ENCODE peak calls at places on chromosomes 5 and 9, in five cellular contexts. R is mammary epithelial cell, C is H9, S is fibroblast of pulmonary artery, Y is GM10248. M is an unnamed sample.

GRCh38 chr5:178965465-178966055 is 24.6 kb downstream of the ZNF454 start:
- DNase-seq in R (no peak), Y (no peak), C (no peak), S (no peak), M (no peak)

GRCh38 chr5:80713640-80714039 is 58.9 kb upstream of the DHFR start:
- DNase-seq in R (no peak), S (no peak), C (no peak), Y (no peak), M (no peak)

GRCh38 chr9:136023401-136024225 is 62.4 kb upstream of the UBAC1 start:
- DNase-seq in R (peak), S (peak), C (peak), Y (no peak), M (no peak)

GRCh38 chr9:107487521-107488399 is 1.8 kb downstream of the KLF4 start:
- DNase-seq in S (peak), C (peak), R (no peak), Y (peak), M (peak)

GRCh38 chr9:80560976-80561375 is 989.2 kb downstream of the TLE4 start:
- DNase-seq in Y (no peak), C (no peak), S (no peak), R (peak), M (no peak)

GRCh38 chr9:27572036-27572435 is 1.2 kb downstream of the C9orf72 start:
- DNase-seq in S (no peak), R (no peak), C (no peak), Y (no peak), M (no peak)

GRCh38 chr5:154191467-154192261 is 1.1 kb downstream of the GALNT10 start:
- DNase-seq in C (no peak), S (peak), Y (no peak), R (no peak), M (no peak)

GRCh38 chr9:70579686-70580085 is 165.2 kb upstream of the KLF9 start:
- DNase-seq in S (no peak), R (no peak), Y (no peak), C (no peak), M (no peak)

GRCh38 chr5:123099514-123100151 is 10.6 kb downstream of the PRDM6 start:
- DNase-seq in R (no peak), Y (no peak), S (no peak), C (peak), M (peak)

GRCh38 chr5:88889165-88890069 is 6.4 kb upstream of the MEF2C start:
- DNase-seq in Y (peak), C (peak), S (peak), R (no peak), M (peak)

GRCh38 chr5:151904127-151904526 is 20.5 kb downstream of the GLRA1 start:
- DNase-seq in R (no peak), C (no peak), S (no peak), Y (no peak), M (no peak)

GRCh38 chr9:117775576-117775975 is 71.4 kb downstream of the TLR4 start:
- DNase-seq in Y (no peak), R (no peak), C (no peak), S (no peak), M (no peak)

GRCh38 chr5:143187495-143187894 is 216.0 kb downstream of the NR3C1 start:
- DNase-seq in Y (no peak), S (no peak), R (peak), C (no peak), M (no peak)

GRCh38 chr9:36878986-36879982 is 154.8 kb downstream of the PAX5 start:
- DNase-seq in Y (peak), S (no peak), C (no peak), R (no peak), M (peak)

GRCh38 chr5:39352170-39352569 is 12.1 kb downstream of the C9 start:
- DNase-seq in C (no peak), R (no peak), S (no peak), Y (no peak), M (no peak)

GRCh38 chr5:61023131-61023530 is 78.1 kb downstream of the NDUFAF2 start:
- DNase-seq in S (peak), Y (no peak), R (no peak), C (no peak), M (no peak)

GRCh38 chr9:134592018-134592818 is 49.4 kb upstream of the COL5A1 start:
- DNase-seq in Y (no peak), C (no peak), S (peak), R (no peak), M (no peak)

GRCh38 chr5:38321978-38322377 is 63.6 kb downstream of the EGFLAM start:
- DNase-seq in S (no peak), Y (no peak), C (no peak), R (no peak), M (no peak)
- TF ChIP-seq CTCF in S (no peak), Y (no peak), C (no peak), R (no peak), M (no peak)

GRCh38 chr9:14031015-14031414 is 282.9 kb downstream of the NFIB start:
- DNase-seq in C (peak), R (no peak), Y (no peak), S (peak), M (no peak)
- TF ChIP-seq CTCF in C (peak), R (no peak), Y (no peak), S (peak), M (no peak)

GRCh38 chr5:138979684-138980275 is 104.6 kb upstream of the LRRTM2 start:
- DNase-seq in R (no peak), S (no peak), Y (no peak), C (peak), M (no peak)
- TF ChIP-seq CTCF in R (no peak), S (no peak), Y (no peak), C (no peak), M (no peak)

DNA sequence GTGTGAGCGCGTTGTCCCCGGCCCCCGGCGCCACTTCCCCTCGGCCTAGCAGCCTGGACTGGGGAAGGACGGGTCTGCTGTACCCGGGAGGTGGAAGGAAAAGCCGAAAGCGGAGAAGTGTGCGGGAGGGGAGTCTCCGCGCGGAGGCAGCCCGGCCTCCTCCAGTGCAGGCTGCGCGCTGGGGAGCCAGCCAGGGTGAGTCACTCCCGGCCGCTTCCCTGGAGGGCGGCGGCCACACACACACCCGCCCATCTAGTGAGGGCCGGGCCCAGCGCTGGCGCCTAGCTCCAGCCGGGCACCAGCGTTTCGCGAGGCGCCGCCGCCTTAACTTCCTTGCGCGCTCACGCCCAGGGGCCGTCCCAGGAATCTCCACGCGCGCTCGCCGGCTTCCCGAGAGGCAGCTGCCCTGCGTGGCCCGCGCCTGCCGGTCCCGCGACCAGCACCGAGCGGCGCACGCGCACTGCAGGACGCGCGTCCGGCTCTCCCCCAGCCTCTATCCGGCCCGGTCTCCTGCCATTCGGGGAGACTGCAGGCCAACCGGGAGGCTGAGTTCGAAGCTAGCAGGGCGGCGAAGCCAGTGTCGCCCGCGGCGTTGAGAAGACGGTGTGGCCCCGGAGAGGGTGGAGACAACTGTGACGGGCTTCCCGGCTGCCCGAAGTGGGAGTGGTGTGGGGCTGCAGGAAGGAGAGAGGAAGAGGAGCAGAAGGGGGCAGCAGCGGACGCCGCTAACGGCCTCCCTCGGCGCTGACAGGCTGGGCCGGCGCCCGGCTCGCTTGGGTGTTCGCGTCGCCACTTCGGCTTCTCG is at the start of gene JAK2:
- DNase-seq in S (peak), Y (peak), R (peak), C (peak), M (peak)
- TF ChIP-seq CTCF in S (peak), Y (peak), R (no peak), C (peak), M (peak)

GRCh38 chr5:103117471-103117991 is 2.4 kb downstream of the GIN1 start:
- DNase-seq in S (no peak), C (no peak), Y (no peak), R (no peak), M (no peak)

GRCh38 chr5:103119067-103119764 is 722 bp downstream of the GIN1 start:
- DNase-seq in C (no peak), S (peak), Y (no peak), R (no peak), M (no peak)

GRCh38 chr5:103122242-103122641 is 2.1 kb downstream of the PPIP5K2 start:
- DNase-seq in R (no peak), C (no peak), S (no peak), Y (no peak), M (no peak)

GRCh38 chr5:103120607-103121200 is 603 bp downstream of the PPIP5K2 start:
- DNase-seq in S (peak), R (peak), C (peak), Y (no peak), M (no peak)

DNA sequence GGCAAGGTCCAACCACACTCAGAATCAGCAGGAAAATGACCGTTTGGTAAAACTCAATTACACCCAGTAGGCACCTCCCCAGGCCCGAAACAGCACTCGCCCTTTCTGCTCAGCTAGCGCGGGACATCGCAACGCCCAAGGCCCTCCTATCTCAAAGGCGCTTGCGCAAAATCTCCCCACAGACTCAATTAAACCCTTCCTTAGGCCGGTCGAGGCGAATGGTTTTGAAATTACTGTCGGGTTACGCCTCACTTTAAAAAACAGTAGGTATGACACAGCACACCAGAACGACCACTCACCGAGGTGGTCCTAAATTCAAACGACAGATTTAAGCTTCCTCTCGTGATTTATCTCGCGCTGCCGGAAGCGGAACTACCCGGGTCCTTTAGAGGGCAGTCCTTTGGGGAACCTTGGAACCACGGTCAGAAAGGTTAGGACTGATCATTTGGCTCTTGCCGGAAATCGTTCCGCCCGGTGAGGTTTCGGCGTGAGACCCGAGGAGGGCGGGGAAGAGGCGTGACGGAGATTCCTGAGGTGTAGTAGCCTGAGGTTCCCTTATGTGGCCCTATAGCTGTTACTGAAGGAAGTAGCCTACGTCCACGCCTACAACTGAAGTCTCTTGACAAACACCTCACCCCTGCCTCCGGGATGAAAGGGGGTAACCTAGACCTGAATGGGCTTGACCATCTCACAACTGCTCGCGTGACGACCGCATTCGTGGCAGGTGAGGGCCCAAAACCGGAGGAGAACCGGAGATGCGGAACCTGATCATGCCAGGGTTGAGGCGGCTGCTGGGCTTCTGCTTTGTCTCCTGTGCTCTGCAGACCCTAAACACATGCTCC is at the start of the genes GIN1 and PPIP5K2:
- DNase-seq in S (peak), Y (peak), R (peak), C (peak), M (peak)
- TF ChIP-seq CTCF in S (no peak), Y (no peak), R (no peak), C (no peak), M (no peak)

GRCh38 chr5:134906811-134907210 is 1.9 kb downstream of the PCBD2 start:
- DNase-seq in R (no peak), C (no peak), S (no peak), Y (no peak), M (no peak)

GRCh38 chr5:134905246-134905996 is 490 bp downstream of the PCBD2 start:
- DNase-seq in Y (peak), S (peak), R (peak), C (no peak), M (peak)

GRCh38 chr5:134902071-134902801 is 2.7 kb upstream of the PCBD2 start:
- DNase-seq in R (no peak), C (no peak), S (peak), Y (peak), M (peak)

DNA sequence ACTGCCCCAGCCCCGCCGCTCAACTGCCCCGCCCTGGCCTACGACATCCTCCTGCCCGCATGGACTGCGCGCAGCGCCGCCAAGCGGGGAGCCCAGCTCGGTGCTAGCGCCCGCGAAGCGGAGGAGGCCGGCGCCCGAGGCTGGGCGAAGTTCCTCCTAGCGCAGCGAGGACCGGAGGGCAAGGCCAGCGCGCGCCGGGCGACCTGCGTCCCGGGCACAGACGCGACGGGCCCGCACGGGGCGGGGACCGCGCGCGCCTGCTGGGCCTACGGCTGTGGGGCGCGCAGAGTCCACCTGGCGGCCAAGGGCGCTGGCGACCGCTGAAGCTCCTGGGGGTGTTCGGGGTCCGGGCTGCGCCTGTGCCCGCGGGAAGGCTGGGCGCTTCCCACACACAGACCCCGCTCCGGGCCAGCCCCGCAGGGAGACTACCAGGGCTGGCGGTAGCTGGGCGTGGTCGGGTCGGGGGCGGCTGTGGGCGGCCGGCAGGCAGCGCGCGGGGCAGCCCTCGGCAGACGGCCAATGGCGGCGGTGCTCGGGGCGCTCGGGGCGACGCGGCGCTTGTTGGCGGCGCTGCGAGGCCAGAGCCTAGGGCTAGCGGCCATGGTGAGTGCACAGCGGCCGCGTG is at the start of gene PCBD2:
- DNase-seq in C (peak), R (peak), Y (peak), S (peak), M (peak)
- TF ChIP-seq CTCF in C (peak), R (peak), Y (peak), S (peak), M (peak)

GRCh38 chr9:127313042-127313560 is 48.5 kb downstream of the GARNL3 start:
- DNase-seq in C (no peak), S (no peak), R (no peak), Y (no peak), M (no peak)

GRCh38 chr9:127308559-127309429 is 44.2 kb downstream of the GARNL3 start:
- DNase-seq in S (peak), Y (no peak), R (no peak), C (no peak), M (no peak)

GRCh38 chr9:127309715-127310114 is 45.1 kb downstream of the GARNL3 start:
- DNase-seq in R (no peak), C (no peak), S (no peak), Y (no peak), M (no peak)

GRCh38 chr9:127307802-127308201 is 43.2 kb downstream of the GARNL3 start:
- DNase-seq in R (no peak), S (no peak), C (no peak), Y (no peak), M (no peak)

GRCh38 chr9:127311239-127311741 is 46.7 kb downstream of the GARNL3 start:
- DNase-seq in C (no peak), S (peak), R (peak), Y (no peak), M (no peak)
- TF ChIP-seq CTCF in C (peak), S (peak), R (peak), Y (peak), M (peak)

GRCh38 chr5:172531704-172532026 is 77.3 kb upstream of the SH3PXD2B start:
- DNase-seq in C (peak), Y (peak), R (no peak), S (no peak), M (peak)

GRCh38 chr5:172530835-172531703 is 76.7 kb upstream of the SH3PXD2B start:
- DNase-seq in Y (peak), S (no peak), C (peak), R (no peak), M (peak)

GRCh38 chr5:172533058-172533398 is 78.7 kb upstream of the SH3PXD2B start:
- DNase-seq in S (no peak), Y (peak), R (no peak), C (peak), M (peak)

GRCh38 chr5:172534229-172535169 is 80.2 kb upstream of the SH3PXD2B start:
- DNase-seq in C (peak), R (peak), S (no peak), Y (no peak), M (peak)

GRCh38 chr5:172533399-172534228 is 79.3 kb upstream of the SH3PXD2B start:
- DNase-seq in Y (peak), S (no peak), R (peak), C (peak), M (peak)
- TF ChIP-seq CTCF in Y (no peak), S (no peak), R (no peak), C (no peak), M (no peak)